ENCODE peak calls at places on chromosomes 5 and 9, in five cellular contexts. T is stomach, Z is A549, X is H1, P is sigmoid colon. D is an unnamed sample. For H3K4me1, the result is how much of the 10 kb centered on the place peaks cover.

GRCh38 chr9:72978724-72979123 is 25.9 kb upstream of the ALDH1A1 start:
- DNase-seq in T (no peak), Z (no peak), X (no peak), P (no peak), D (no peak)

GRCh38 chr5:119470851-119471451 is 18.7 kb downstream of the HSD17B4 start:
- DNase-seq in T (no peak), Z (no peak), X (no peak), P (no peak), D (no peak)

GRCh38 chr5:154801083-154801482 is 45.9 kb downstream of the LARP1 start:
- DNase-seq in T (no peak), Z (no peak), X (no peak), P (no peak), D (no peak)

GRCh38 chr9:86406366-86406765 is 52.2 kb upstream of the TUT7 start:
- DNase-seq in T (no peak), Z (no peak), X (no peak), P (no peak), D (peak)

GRCh38 chr5:140785905-140786686 is at the start of gene PCDHA1:
- DNase-seq in T (no peak), Z (peak), X (no peak), P (no peak), D (no peak)

GRCh38 chr9:133127340-133127981 is 6.4 kb upstream of the RALGDS start:
- DNase-seq in T (peak), Z (no peak), X (no peak), P (peak), D (no peak)

GRCh38 chr5:113202904-113203716 is 226.5 kb downstream of the DCP2 start:
- DNase-seq in T (peak), Z (no peak), X (no peak), P (peak), D (no peak)

GRCh38 chr5:140795259-140795641 is 598 bp downstream of the PCDHA2 start:
- DNase-seq in T (no peak), Z (peak), X (no peak), P (no peak), D (no peak)

GRCh38 chr9:105290401-105290800 is 46.0 kb downstream of the SLC44A1 start:
- DNase-seq in T (no peak), Z (no peak), X (no peak), P (no peak), D (no peak)

GRCh38 chr5:32833127-32833526 is 122.0 kb downstream of the NPR3 start:
- DNase-seq in T (peak), Z (no peak), X (no peak), P (no peak), D (no peak)

GRCh38 chr5:31413030-31413812 is 118.7 kb downstream of the DROSHA start:
- DNase-seq in T (no peak), Z (no peak), X (no peak), P (no peak), D (no peak)

GRCh38 chr9:7033091-7033490 is 275.3 kb downstream of the KDM4C start:
- DNase-seq in T (no peak), Z (no peak), X (no peak), P (no peak), D (no peak)

GRCh38 chr9:20512106-20512505 is 110.2 kb downstream of the MLLT3 start:
- DNase-seq in T (no peak), Z (peak), X (no peak), P (no peak), D (no peak)

GRCh38 chr9:93071464-93071863 is 13.0 kb downstream of the SUSD3 start:
- DNase-seq in T (no peak), Z (peak), X (peak), P (no peak), D (no peak)

GRCh38 chr5:33890633-33891032 is 1.2 kb downstream of the ADAMTS12 start:
- DNase-seq in T (no peak), Z (peak), X (no peak), P (no peak), D (no peak)

GRCh38 chr9:126482361-126483044 is 131.2 kb upstream of the LMX1B start:
- DNase-seq in T (no peak), Z (no peak), X (peak), P (no peak), D (no peak)

GRCh38 chr9:133114886-133115603 is 6.0 kb downstream of the RALGDS start:
- DNase-seq in T (no peak), Z (no peak), X (no peak), P (peak), D (no peak)

GRCh38 chr5:98927988-98928801 is 612 bp downstream of the CHD1 start:
- DNase-seq in T (peak), Z (peak), X (peak), P (peak), D (peak)

GRCh38 chr5:132471944-132472343 is 18.6 kb downstream of the IRF1 start:
- DNase-seq in T (peak), Z (no peak), X (no peak), P (peak), D (no peak)

GRCh38 chr5:163757344-163757743 is 251.9 kb downstream of the MAT2B start:
- DNase-seq in T (no peak), Z (no peak), X (no peak), P (no peak), D (no peak)

GRCh38 chr5:172616730-172617129 is 24.3 kb upstream of the NEURL1B start:
- DNase-seq in T (no peak), Z (no peak), X (no peak), P (peak), D (no peak)

GRCh38 chr5:55146543-55147151 is 13.3 kb upstream of the GPX8 start:
- DNase-seq in T (peak), Z (peak), X (peak), P (peak), D (peak)

GRCh38 chr9:88775037-88775471 is 216.2 kb upstream of the S1PR3 start:
- DNase-seq in T (peak), Z (no peak), X (no peak), P (peak), D (peak)

GRCh38 chr9:88775559-88775958 is 215.7 kb upstream of the S1PR3 start:
- DNase-seq in T (no peak), Z (peak), X (no peak), P (no peak), D (no peak)

GRCh38 chr9:88775966-88776365 is 215.3 kb upstream of the S1PR3 start:
- DNase-seq in T (no peak), Z (no peak), X (no peak), P (no peak), D (peak)

GRCh38 chr9:88776717-88777497 is 214.4 kb upstream of the S1PR3 start:
- DNase-seq in T (no peak), Z (peak), X (no peak), P (no peak), D (no peak)

DNA sequence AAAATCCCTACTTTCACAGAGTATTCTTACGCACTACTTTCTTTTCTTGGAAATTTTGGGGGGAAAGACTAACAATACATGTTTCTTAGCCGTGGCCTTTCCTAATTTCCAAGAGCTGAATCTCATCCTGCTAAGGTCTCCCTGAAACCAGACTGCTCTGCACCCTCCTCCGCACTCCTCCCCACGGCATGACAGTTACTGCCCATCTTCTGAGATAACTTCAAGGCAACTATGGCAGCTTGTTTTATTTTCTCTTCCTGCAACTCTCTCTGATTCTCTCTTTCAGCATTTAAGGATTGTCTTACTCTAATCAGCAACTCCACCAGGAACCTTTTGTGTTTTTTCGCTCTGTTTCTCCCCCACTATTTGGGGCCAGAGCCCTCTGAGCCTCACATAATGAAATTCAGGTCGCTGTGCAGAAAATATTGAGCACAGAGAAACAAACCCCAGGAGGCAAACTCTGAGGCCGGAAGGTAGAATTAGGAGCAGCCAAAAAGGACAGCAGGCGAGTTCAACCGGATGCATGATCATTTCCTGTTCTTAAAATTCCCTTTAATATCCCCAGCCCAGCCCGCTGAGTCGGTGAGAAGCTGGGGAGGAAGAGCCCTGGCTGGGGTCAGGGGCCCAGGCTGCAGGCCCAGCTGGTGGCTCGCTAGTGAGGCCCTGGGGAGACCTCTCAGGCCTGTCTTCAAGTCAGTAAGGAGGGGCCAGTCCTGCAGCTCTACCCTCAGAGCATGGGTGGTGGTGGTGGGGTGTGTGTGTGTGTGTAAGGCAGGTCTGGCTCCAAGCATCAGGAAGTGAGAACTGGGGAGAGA is 213.6 kb upstream of the S1PR3 start:
- DNase-seq in T (no peak), Z (no peak), X (peak), P (no peak), D (peak)
- H3K4me1 ChIP-seq in T (under half), Z (half or more), X (under half), P (under half), D (half or more)

GRCh38 chr5:107388111-107388861 is 282.5 kb downstream of the EFNA5 start:
- DNase-seq in T (no peak), Z (no peak), X (no peak), P (no peak), D (no peak)
- TF ChIP-seq EP300 in T (no peak), Z (no peak), X (no peak), P (no peak), D (no peak)

GRCh38 chr9:121837113-121838010 is 185.9 kb downstream of the DAB2IP start:
- DNase-seq in T (peak), Z (no peak), X (peak), P (peak), D (no peak)
- H3K27ac ChIP-seq in T (no peak), Z (no peak), X (no peak), P (no peak), D (no peak)

DNA sequence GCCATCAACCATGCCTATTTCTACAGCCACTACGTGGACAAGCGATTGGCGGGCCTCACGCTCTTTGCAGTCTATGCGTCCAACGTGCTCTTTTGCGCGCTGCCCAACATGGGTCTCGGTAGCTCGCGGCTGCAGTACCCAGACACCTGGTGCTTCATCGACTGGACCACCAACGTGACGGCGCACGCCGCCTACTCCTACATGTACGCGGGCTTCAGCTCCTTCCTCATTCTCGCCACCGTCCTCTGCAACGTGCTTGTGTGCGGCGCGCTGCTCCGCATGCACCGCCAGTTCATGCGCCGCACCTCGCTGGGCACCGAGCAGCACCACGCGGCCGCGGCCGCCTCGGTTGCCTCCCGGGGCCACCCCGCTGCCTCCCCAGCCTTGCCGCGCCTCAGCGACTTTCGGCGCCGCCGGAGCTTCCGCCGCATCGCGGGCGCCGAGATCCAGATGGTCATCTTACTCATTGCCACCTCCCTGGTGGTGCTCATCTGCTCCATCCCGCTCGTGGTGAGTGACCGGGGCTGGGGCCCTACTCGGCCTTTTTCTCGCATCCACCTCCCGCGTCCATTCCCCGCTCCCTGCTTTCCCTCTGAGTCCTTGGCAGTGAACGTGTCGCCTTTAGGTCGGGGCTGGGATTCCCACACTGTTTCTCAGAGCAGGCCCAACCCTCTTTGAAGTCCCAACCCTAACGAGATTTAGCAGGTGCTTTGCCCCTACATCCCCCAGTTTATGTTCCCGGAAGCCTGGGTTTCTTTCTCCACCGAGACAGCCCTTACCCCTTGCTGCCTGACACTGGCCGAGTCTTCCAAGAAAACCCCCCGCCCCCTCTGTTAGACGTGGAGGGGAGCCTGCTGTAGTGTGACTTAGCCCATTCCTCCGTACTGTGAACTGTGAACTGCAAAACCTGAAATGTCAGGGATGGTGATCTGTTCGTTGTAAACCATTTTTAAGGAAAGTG is 1.9 kb downstream of the PTGER4 start:
- DNase-seq in T (peak), Z (no peak), X (peak), P (peak), D (no peak)
- H3K4me1 ChIP-seq in T (half or more), Z (under half), X (under half), P (under half), D (half or more)

GRCh38 chr5:72459089-72459661 is 48.0 kb downstream of the ZNF366 start:
- DNase-seq in T (no peak), Z (no peak), X (no peak), P (no peak), D (no peak)
- TF ChIP-seq EP300 in T (no peak), Z (no peak), X (no peak), P (no peak), D (no peak)

DNA sequence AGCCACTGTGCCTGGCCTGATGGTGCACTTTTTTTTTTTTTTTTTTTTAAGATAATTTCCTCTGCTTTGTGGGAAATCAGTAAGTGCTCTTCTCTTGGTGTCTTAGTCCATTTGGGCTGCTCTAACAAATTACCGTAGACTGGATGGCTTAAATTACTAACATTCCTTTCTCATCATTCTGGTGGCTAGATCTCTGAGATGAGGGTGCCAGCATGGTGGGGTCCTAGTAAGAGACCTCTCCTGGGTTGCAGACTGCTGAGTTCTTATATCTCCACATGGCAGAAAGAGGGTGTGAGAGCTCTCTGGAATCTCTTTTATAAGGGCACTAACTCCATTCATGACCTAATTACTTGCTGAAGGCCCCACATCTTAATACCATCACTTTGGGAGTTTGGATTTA is 133.9 kb upstream of the ANKRD55 start:
- DNase-seq in T (no peak), Z (no peak), X (no peak), P (no peak), D (no peak)
- H3K27ac ChIP-seq in T (no peak), Z (no peak), X (no peak), P (no peak), D (no peak)

GRCh38 chr9:91534374-91534773 is 110.7 kb upstream of the NFIL3 start:
- DNase-seq in T (no peak), Z (no peak), X (no peak), P (no peak), D (peak)
- H3K4me1 ChIP-seq in T (under half), Z (under half), X (under half), P (under half), D (under half)